ENCODE peak calls at places on chromosomes 2 and 18, in seven cellular contexts. One of them, this sample, is unnamed.

GRCh38 chr2:218263817-218264611 is 3.2 kb downstream of the GPBAR1 start:
- DNase-seq in GM12878: no peak
- DNase-seq in adrenal gland: no peak
- DNase-seq in gastrocnemius medialis: no peak
- DNase-seq in kidney: no peak
- DNase-seq in CD8-positive, alpha-beta T cell: no peak
- DNase-seq in fibroblast of lung: no peak
- DNase-seq in this sample: no peak

GRCh38 chr18:50469380-50469781 is 90.5 kb upstream of the MAPK4 start:
- DNase-seq in GM12878: no peak
- DNase-seq in adrenal gland: peak; percentile 12
- DNase-seq in gastrocnemius medialis: peak; percentile 24
- DNase-seq in kidney: no peak
- DNase-seq in CD8-positive, alpha-beta T cell: no peak
- DNase-seq in fibroblast of lung: no peak
- DNase-seq in this sample: no peak

GRCh38 chr2:54459037-54459441 is 2.9 kb downstream of the SPTBN1 start:
- DNase-seq in GM12878: no peak
- DNase-seq in adrenal gland: no peak
- DNase-seq in gastrocnemius medialis: no peak
- DNase-seq in kidney: no peak
- DNase-seq in CD8-positive, alpha-beta T cell: no peak
- DNase-seq in fibroblast of lung: peak; percentile 56
- DNase-seq in this sample: no peak

GRCh38 chr2:152443771-152444170 is 108.8 kb downstream of the FMNL2 start:
- DNase-seq in GM12878: no peak
- DNase-seq in adrenal gland: no peak
- DNase-seq in gastrocnemius medialis: no peak
- DNase-seq in kidney: peak; percentile 72
- DNase-seq in CD8-positive, alpha-beta T cell: no peak
- DNase-seq in fibroblast of lung: peak; percentile 53
- DNase-seq in this sample: no peak

GRCh38 chr2:31233216-31233615 is 736 bp upstream of the EHD3 start:
- DNase-seq in GM12878: no peak
- DNase-seq in adrenal gland: no peak
- DNase-seq in gastrocnemius medialis: no peak
- DNase-seq in kidney: no peak
- DNase-seq in CD8-positive, alpha-beta T cell: no peak
- DNase-seq in fibroblast of lung: no peak
- DNase-seq in this sample: no peak

GRCh38 chr2:205877501-205877900 is 195.2 kb downstream of the NRP2 start:
- DNase-seq in GM12878: no peak
- DNase-seq in adrenal gland: no peak
- DNase-seq in gastrocnemius medialis: no peak
- DNase-seq in kidney: no peak
- DNase-seq in CD8-positive, alpha-beta T cell: no peak
- DNase-seq in fibroblast of lung: no peak
- DNase-seq in this sample: no peak

GRCh38 chr2:71129114-71129890 is 727 bp downstream of the MCEE start:
- DNase-seq in GM12878: no peak
- DNase-seq in adrenal gland: no peak
- DNase-seq in gastrocnemius medialis: no peak
- DNase-seq in kidney: no peak
- DNase-seq in CD8-positive, alpha-beta T cell: no peak
- DNase-seq in fibroblast of lung: no peak
- DNase-seq in this sample: peak; percentile 85

GRCh38 chr2:101108357-101108756 is 42.8 kb downstream of the TBC1D8 start:
- DNase-seq in GM12878: no peak
- DNase-seq in adrenal gland: no peak
- DNase-seq in gastrocnemius medialis: peak; percentile 79
- DNase-seq in kidney: no peak
- DNase-seq in CD8-positive, alpha-beta T cell: no peak
- DNase-seq in fibroblast of lung: no peak
- DNase-seq in this sample: no peak

GRCh38 chr18:61589724-61590065 is 256.5 kb downstream of the CDH20 start:
- DNase-seq in GM12878: no peak
- DNase-seq in adrenal gland: no peak
- DNase-seq in gastrocnemius medialis: no peak
- DNase-seq in kidney: no peak
- DNase-seq in CD8-positive, alpha-beta T cell: no peak
- DNase-seq in fibroblast of lung: peak; percentile 83
- DNase-seq in this sample: no peak

GRCh38 chr18:34999734-35000397 is 41.3 kb upstream of the MAPRE2 start:
- DNase-seq in GM12878: no peak
- DNase-seq in adrenal gland: no peak
- DNase-seq in gastrocnemius medialis: no peak
- DNase-seq in kidney: no peak
- DNase-seq in CD8-positive, alpha-beta T cell: no peak
- DNase-seq in fibroblast of lung: no peak
- DNase-seq in this sample: no peak

GRCh38 chr2:104340162-104340561 is 513.8 kb upstream of the POU3F3 start:
- DNase-seq in GM12878: no peak
- DNase-seq in adrenal gland: no peak
- DNase-seq in gastrocnemius medialis: no peak
- DNase-seq in kidney: no peak
- DNase-seq in CD8-positive, alpha-beta T cell: no peak
- DNase-seq in fibroblast of lung: no peak
- DNase-seq in this sample: no peak

GRCh38 chr2:157789933-157790511 is 86.1 kb downstream of the ACVR1 start:
- DNase-seq in GM12878: no peak
- DNase-seq in adrenal gland: no peak
- DNase-seq in gastrocnemius medialis: peak; percentile 92
- DNase-seq in kidney: peak; percentile 72
- DNase-seq in CD8-positive, alpha-beta T cell: peak; percentile 21
- DNase-seq in fibroblast of lung: peak; percentile 26
- DNase-seq in this sample: peak; percentile 74

GRCh38 chr2:79040967-79041582 is 15.6 kb downstream of the REG3G start:
- DNase-seq in GM12878: no peak
- DNase-seq in adrenal gland: no peak
- DNase-seq in gastrocnemius medialis: no peak
- DNase-seq in kidney: no peak
- DNase-seq in CD8-positive, alpha-beta T cell: no peak
- DNase-seq in fibroblast of lung: no peak
- DNase-seq in this sample: no peak

GRCh38 chr2:10819714-10820314 is 7.2 kb upstream of the PDIA6 start:
- DNase-seq in GM12878: no peak
- DNase-seq in adrenal gland: no peak
- DNase-seq in gastrocnemius medialis: no peak
- DNase-seq in kidney: no peak
- DNase-seq in CD8-positive, alpha-beta T cell: no peak
- DNase-seq in fibroblast of lung: no peak
- DNase-seq in this sample: no peak

GRCh38 chr18:37138456-37138855 is 309.5 kb downstream of the KIAA1328 start:
- DNase-seq in GM12878: no peak
- DNase-seq in adrenal gland: no peak
- DNase-seq in gastrocnemius medialis: no peak
- DNase-seq in kidney: no peak
- DNase-seq in CD8-positive, alpha-beta T cell: no peak
- DNase-seq in fibroblast of lung: no peak
- DNase-seq in this sample: no peak

GRCh38 chr2:25044990-25045389 is 3.1 kb downstream of the EFR3B start:
- DNase-seq in GM12878: peak; percentile 26
- DNase-seq in adrenal gland: no peak
- DNase-seq in gastrocnemius medialis: no peak
- DNase-seq in kidney: no peak
- DNase-seq in CD8-positive, alpha-beta T cell: no peak
- DNase-seq in fibroblast of lung: no peak
- DNase-seq in this sample: no peak

GRCh38 chr2:126315840-126316239 is 340.1 kb upstream of the GYPC start:
- DNase-seq in GM12878: no peak
- DNase-seq in adrenal gland: no peak
- DNase-seq in gastrocnemius medialis: no peak
- DNase-seq in kidney: no peak
- DNase-seq in CD8-positive, alpha-beta T cell: no peak
- DNase-seq in fibroblast of lung: no peak
- DNase-seq in this sample: no peak

GRCh38 chr2:198312621-198313483 is 508.5 kb downstream of the PLCL1 start:
- DNase-seq in GM12878: no peak
- DNase-seq in adrenal gland: no peak
- DNase-seq in gastrocnemius medialis: no peak
- DNase-seq in kidney: no peak
- DNase-seq in CD8-positive, alpha-beta T cell: no peak
- DNase-seq in fibroblast of lung: no peak
- DNase-seq in this sample: no peak

GRCh38 chr2:120701096-120701860 is 34.4 kb upstream of the GLI2 start:
- DNase-seq in GM12878: no peak
- DNase-seq in adrenal gland: no peak
- DNase-seq in gastrocnemius medialis: no peak
- DNase-seq in kidney: no peak
- DNase-seq in CD8-positive, alpha-beta T cell: no peak
- DNase-seq in fibroblast of lung: no peak
- DNase-seq in this sample: no peak

GRCh38 chr2:233105156-233105895 is 45.2 kb downstream of the INPP5D start:
- DNase-seq in GM12878: no peak
- DNase-seq in adrenal gland: no peak
- DNase-seq in gastrocnemius medialis: no peak
- DNase-seq in kidney: peak; percentile 45
- DNase-seq in CD8-positive, alpha-beta T cell: no peak
- DNase-seq in fibroblast of lung: no peak
- DNase-seq in this sample: no peak

GRCh38 chr2:233105930-233106329 is 45.8 kb downstream of the INPP5D start:
- DNase-seq in GM12878: no peak
- DNase-seq in adrenal gland: no peak
- DNase-seq in gastrocnemius medialis: no peak
- DNase-seq in kidney: no peak
- DNase-seq in CD8-positive, alpha-beta T cell: no peak
- DNase-seq in fibroblast of lung: no peak
- DNase-seq in this sample: no peak

GRCh38 chr2:233107906-233108305 is 47.8 kb downstream of the INPP5D start:
- DNase-seq in GM12878: no peak
- DNase-seq in adrenal gland: no peak
- DNase-seq in gastrocnemius medialis: no peak
- DNase-seq in kidney: no peak
- DNase-seq in CD8-positive, alpha-beta T cell: no peak
- DNase-seq in fibroblast of lung: no peak
- DNase-seq in this sample: no peak

GRCh38 chr2:233108611-233109490 is 48.7 kb downstream of the INPP5D start:
- DNase-seq in GM12878: no peak
- DNase-seq in adrenal gland: no peak
- DNase-seq in gastrocnemius medialis: no peak
- DNase-seq in kidney: no peak
- DNase-seq in CD8-positive, alpha-beta T cell: no peak
- DNase-seq in fibroblast of lung: no peak
- DNase-seq in this sample: no peak

GRCh38 chr2:233107011-233107410 is 46.9 kb downstream of the INPP5D start:
- DNase-seq in GM12878: no peak
- DNase-seq in adrenal gland: no peak
- DNase-seq in gastrocnemius medialis: no peak
- DNase-seq in kidney: no peak
- DNase-seq in CD8-positive, alpha-beta T cell: no peak
- DNase-seq in fibroblast of lung: no peak
- DNase-seq in this sample: no peak
- H3K27ac ChIP-seq in GM12878: peak overlapping the region; percentile 32
- H3K27ac ChIP-seq in adrenal gland: no peak overlapping the region
- H3K27ac ChIP-seq in gastrocnemius medialis: no peak overlapping the region
- H3K27ac ChIP-seq in kidney: no peak overlapping the region
- H3K27ac ChIP-seq in CD8-positive, alpha-beta T cell: no peak overlapping the region
- H3K27ac ChIP-seq in fibroblast of lung: no peak overlapping the region
- H3K27ac ChIP-seq in this sample: no peak overlapping the region

DNA sequence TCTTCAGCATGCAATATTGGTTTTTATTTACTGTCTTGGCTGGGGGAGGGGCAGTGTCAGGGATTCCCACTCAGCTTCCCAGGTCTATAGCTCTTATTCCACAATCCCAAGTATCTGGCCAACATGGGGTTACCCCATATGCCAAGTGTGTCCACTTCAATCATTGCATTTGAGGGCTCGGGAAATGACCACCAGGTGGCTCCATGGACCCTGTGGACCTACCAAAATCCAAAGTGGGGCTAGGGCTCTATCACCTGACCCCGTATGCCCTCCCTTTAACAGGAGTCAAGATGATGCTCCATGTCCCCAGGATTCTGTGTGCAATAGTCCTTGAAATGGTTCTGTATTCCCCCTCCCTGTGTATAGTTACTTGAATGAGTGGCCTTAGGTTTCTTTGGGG is 12.1 kb upstream of the TRAF3IP1 start:
- DNase-seq in GM12878: no peak
- DNase-seq in adrenal gland: no peak
- DNase-seq in gastrocnemius medialis: no peak
- DNase-seq in kidney: no peak
- DNase-seq in CD8-positive, alpha-beta T cell: no peak
- DNase-seq in fibroblast of lung: no peak
- DNase-seq in this sample: no peak
- TF ChIP-seq CTCF in GM12878: peak; percentile 21
- TF ChIP-seq CTCF in adrenal gland: no peak
- TF ChIP-seq CTCF in gastrocnemius medialis: peak; percentile 48
- TF ChIP-seq CTCF in kidney: no peak
- TF ChIP-seq CTCF in CD8-positive, alpha-beta T cell: no peak
- TF ChIP-seq CTCF in fibroblast of lung: peak; percentile 29
- TF ChIP-seq CTCF in this sample: no peak

DNA sequence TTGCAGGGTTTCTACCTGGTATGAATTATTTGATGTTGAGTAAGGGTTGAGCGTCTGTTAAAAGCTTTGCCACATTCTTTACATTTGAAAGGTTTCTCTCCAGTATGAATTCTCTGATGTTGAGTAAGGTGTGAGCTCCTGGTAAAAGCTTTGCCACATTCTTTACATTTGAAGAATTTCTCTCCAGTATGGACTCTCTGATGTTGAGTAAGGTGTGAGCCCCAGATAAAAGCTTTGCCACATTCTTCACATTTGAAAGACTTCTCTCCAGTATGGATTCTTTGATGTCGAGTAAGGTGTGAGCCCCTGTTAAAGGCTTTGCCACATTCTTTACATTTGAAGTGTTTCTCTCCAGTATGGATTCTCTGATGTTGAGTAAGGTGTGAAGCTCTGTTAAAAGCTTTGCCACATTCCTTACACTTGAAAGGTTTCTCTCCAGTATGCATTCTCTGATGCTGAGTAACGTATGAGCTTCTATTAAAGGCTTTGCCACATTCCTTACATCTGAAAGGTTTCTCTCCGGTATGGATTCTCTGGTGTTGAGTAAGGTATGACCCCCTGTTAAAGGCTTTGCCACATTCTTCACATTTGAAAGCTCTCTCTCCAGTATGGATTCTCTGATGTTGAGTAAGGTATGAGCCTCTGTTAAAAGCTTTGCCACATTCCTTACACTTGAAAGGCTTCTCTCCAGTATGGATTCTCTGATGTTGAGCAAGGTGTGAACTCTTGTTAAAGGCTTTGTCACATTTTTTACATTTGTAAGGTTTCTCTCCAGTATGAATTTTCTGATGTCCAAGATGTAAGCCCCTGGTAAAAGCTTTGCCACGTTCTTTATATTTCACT is 27.1 kb downstream of the ZNF519 start:
- DNase-seq in GM12878: no peak
- DNase-seq in adrenal gland: no peak
- DNase-seq in gastrocnemius medialis: no peak
- DNase-seq in kidney: no peak
- DNase-seq in CD8-positive, alpha-beta T cell: no peak
- DNase-seq in fibroblast of lung: no peak
- DNase-seq in this sample: no peak
- H3K9me3 ChIP-seq in GM12878: peaks cover 10% of the 10 kb centered on the region
- H3K9me3 ChIP-seq in adrenal gland: no peaks in the 10 kb centered on the region
- H3K9me3 ChIP-seq in gastrocnemius medialis: no peaks in the 10 kb centered on the region
- H3K9me3 ChIP-seq in kidney: peaks cover 12% of the 10 kb centered on the region
- H3K9me3 ChIP-seq in CD8-positive, alpha-beta T cell: peaks cover 3% of the 10 kb centered on the region
- H3K9me3 ChIP-seq in fibroblast of lung: no peaks in the 10 kb centered on the region
- H3K9me3 ChIP-seq in this sample: no peaks in the 10 kb centered on the region

DNA sequence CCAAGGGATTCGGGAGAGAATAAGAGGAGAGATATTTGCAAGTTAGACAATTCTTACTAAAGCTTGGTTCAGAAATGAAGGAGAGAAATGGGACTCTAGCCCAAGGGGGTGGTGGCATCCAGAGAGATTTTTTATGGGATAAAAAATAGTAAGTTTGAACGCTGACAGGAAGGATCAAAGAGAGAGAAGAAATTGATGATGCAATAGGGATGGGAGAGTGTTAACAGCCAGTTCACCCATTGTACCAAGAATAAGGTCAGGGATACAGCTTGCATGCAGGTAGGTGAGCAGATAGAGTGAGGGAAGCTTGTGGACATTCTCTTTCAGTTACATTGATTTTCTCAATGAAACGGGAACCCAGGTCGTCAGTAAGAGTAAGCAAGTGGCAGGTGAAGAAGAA is 1.2 kb upstream of the ARHGAP25 start:
- DNase-seq in GM12878: no peak
- DNase-seq in adrenal gland: no peak
- DNase-seq in gastrocnemius medialis: no peak
- DNase-seq in kidney: no peak
- DNase-seq in CD8-positive, alpha-beta T cell: no peak
- DNase-seq in fibroblast of lung: no peak
- DNase-seq in this sample: no peak
- H3K27ac ChIP-seq in GM12878: no peak overlapping the region
- H3K27ac ChIP-seq in adrenal gland: no peak overlapping the region
- H3K27ac ChIP-seq in gastrocnemius medialis: no peak overlapping the region
- H3K27ac ChIP-seq in kidney: no peak overlapping the region
- H3K27ac ChIP-seq in CD8-positive, alpha-beta T cell: no peak overlapping the region
- H3K27ac ChIP-seq in fibroblast of lung: no peak overlapping the region
- H3K27ac ChIP-seq in this sample: no peak overlapping the region